ENCODE peak calls at places on chromosomes 16 and 17, in eight cellular contexts. A is tibial nerve, H is body of pancreas, Q is transverse colon, G is endothelial cell of umbilical vein, W is stomach, U is ovary, Z is K562. P is an unnamed sample.
A peak's percentile ranks its signal among the peaks of the same experiment; 100 is the strongest.

GRCh38 chr17:43952724-43953666 is 745 bp downstream of the PYY start:
- DNase-seq in U (no peak), A (no peak), Q (no peak), W (no peak), H (no peak), G (no peak), Z (peak; percentile 90), P (no peak)

GRCh38 chr17:44906010-44906646 is 6.9 kb upstream of the EFTUD2 start:
- DNase-seq in U (no peak), Q (no peak), H (no peak), Z (no peak), A (no peak), W (no peak), G (peak; percentile 77), P (no peak)

GRCh38 chr16:81717662-81718189 is 61.4 kb upstream of the PLCG2 start:
- DNase-seq in W (no peak), H (no peak), U (no peak), G (peak; percentile 70), A (no peak), Z (no peak), Q (no peak), P (peak; percentile 44)

GRCh38 chr17:3335876-3336275 is 37.7 kb upstream of the OR3A1 start:
- DNase-seq in U (no peak), A (no peak), Q (no peak), H (no peak), W (no peak), G (no peak), Z (no peak), P (no peak)

GRCh38 chr17:50361561-50362480 is 11.2 kb downstream of the MRPL27 start:
- DNase-seq in H (peak; percentile 77), Z (peak; percentile 86), U (peak; percentile 59), Q (peak; percentile 66), A (no peak), W (peak; percentile 73), G (peak; percentile 61), P (no peak)

GRCh38 chr16:86786338-86786737 is 208.0 kb downstream of the FOXL1 start:
- DNase-seq in G (no peak), Z (no peak), H (no peak), A (no peak), Q (no peak), W (peak; percentile 9), U (no peak), P (no peak)

GRCh38 chr16:734208-734980 is 6.4 kb downstream of the CIAO3 start:
- DNase-seq in W (no peak), G (no peak), H (no peak), U (no peak), Z (no peak), Q (no peak), A (no peak), P (no peak)

GRCh38 chr17:38559025-38559879 is 46.5 kb downstream of the SRCIN1 start:
- DNase-seq in U (peak; percentile 94), A (peak; percentile 67), G (peak; percentile 27), W (peak; percentile 94), H (peak; percentile 95), Z (peak; percentile 96), Q (peak; percentile 94), P (peak; percentile 96)

GRCh38 chr16:67882374-67883145 is 2.1 kb upstream of the NRN1L start:
- DNase-seq in H (peak; percentile 34), W (no peak), A (no peak), G (no peak), Q (no peak), U (no peak), Z (no peak), P (peak; percentile 73)

GRCh38 chr17:71631483-71631882 is 489.3 kb upstream of the SOX9 start:
- DNase-seq in G (no peak), Q (no peak), W (no peak), H (no peak), A (no peak), Z (no peak), U (no peak), P (no peak)

GRCh38 chr17:79664925-79665738 is 54.3 kb upstream of the RBFOX3 start:
- DNase-seq in W (peak; percentile 93), Z (no peak), Q (peak; percentile 79), H (peak; percentile 88), A (peak; percentile 17), G (peak; percentile 48), U (peak; percentile 78), P (no peak)

GRCh38 chr16:11796227-11797165 is 562 bp downstream of the ZC3H7A start:
- DNase-seq in H (peak; percentile 69), Q (peak; percentile 68), Z (peak; percentile 69), W (peak; percentile 62), U (peak; percentile 76), G (peak; percentile 60), A (peak; percentile 40), P (peak; percentile 93)
- TF ChIP-seq POLR2A in H (peak; percentile 18), Q (peak; percentile 27), Z (peak; percentile 36), W (no peak), U (no peak), G (no peak), A (no peak), P (no peak)

GRCh38 chr17:70168979-70169706 is at the start of gene KCNJ2:
- DNase-seq in H (peak; percentile 85), A (peak; percentile 64), Q (peak; percentile 91), W (peak; percentile 92), G (peak; percentile 93), U (peak; percentile 86), Z (peak; percentile 88), P (peak; percentile 97)
- TF ChIP-seq POLR2A in H (peak; percentile 83), A (peak; percentile 40), Q (peak; percentile 95), W (no peak), G (peak; percentile 95), U (peak; percentile 56), Z (no peak), P (peak; percentile 47)

GRCh38 chr17:82228278-82228841 is 482 bp upstream of the SLC16A3 start:
- DNase-seq in G (peak; percentile 31), W (peak; percentile 72), U (no peak), Z (no peak), Q (peak; percentile 80), A (no peak), H (peak; percentile 28), P (peak; percentile 97)

GRCh38 chr17:82230627-82231311 is 1.9 kb downstream of the SLC16A3 start:
- DNase-seq in Q (peak; percentile 92), G (peak; percentile 75), Z (peak; percentile 93), W (peak; percentile 88), A (peak; percentile 78), H (peak; percentile 62), U (peak; percentile 87), P (peak; percentile 95)

GRCh38 chr17:82229686-82230626 is 1.1 kb downstream of the SLC16A3 start:
- DNase-seq in A (no peak), U (peak; percentile 36), G (peak; percentile 31), Z (no peak), H (no peak), W (no peak), Q (peak; percentile 27), P (peak; percentile 87)

GRCh38 chr17:82227629-82228277 is 1.1 kb upstream of the SLC16A3 start:
- DNase-seq in G (no peak), Z (no peak), Q (no peak), H (no peak), A (no peak), W (no peak), U (no peak), P (peak; percentile 86)

DNA sequence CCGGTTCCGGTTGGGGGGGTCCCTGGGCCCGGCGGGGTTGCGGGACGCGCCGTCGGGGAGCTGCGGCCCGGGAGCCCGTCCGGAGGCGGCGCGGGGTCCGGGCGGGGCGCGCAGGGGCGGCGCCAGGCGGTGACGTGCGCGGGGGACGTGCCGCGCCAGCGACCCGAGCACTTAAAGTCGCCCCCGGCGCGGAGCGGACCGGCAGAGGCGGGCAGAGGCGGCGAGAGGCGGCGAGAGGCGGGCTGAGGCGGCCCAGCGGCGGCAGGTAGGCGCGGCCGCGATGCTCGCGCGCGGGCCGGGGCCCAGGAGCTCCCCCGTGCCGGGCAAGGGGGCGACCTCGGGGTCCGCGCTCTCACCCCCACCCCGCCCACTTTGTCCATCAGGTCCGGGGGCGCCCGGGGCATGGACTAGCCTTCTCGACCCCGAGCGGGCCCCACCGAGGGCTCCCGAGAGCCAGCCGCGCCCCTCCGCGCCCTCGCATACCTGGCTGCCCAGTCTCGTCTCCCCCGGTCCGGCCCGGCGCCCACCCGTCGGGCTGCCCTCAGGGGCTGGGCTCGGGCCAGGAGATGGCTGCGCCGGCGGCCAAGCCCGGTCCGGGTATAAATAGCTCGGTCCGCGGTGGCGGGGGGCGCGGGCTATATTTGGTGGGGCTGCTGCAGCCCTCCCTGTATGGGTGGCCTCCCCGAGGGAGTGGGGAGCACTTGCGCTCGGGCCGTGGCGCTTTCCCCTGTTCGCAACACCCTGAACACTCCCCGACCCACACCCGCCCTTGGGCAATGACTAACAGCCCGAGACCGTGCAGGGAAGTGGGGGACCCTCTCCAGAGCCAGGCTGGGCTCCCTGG is at the start of gene SLC16A3:
- DNase-seq in Q (peak; percentile 78), U (peak; percentile 42), H (peak; percentile 20), Z (no peak), A (no peak), G (peak; percentile 51), W (peak; percentile 76), P (peak; percentile 95)
- TF ChIP-seq POLR2A in Q (peak; percentile 32), U (peak; percentile 21), H (peak; percentile 7), Z (no peak), A (peak; percentile 46), G (peak; percentile 99), W (no peak), P (peak; percentile 73)

GRCh38 chr16:2214721-2214970 is at the start of gene PGP:
- DNase-seq in Q (no peak), W (no peak), H (no peak), G (no peak), Z (no peak), U (no peak), A (no peak), P (no peak)

GRCh38 chr16:2211923-2212347 is 1.3 kb upstream of the BRICD5 start:
- DNase-seq in Z (no peak), U (no peak), H (no peak), G (no peak), A (no peak), Q (no peak), W (no peak), P (no peak)

GRCh38 chr16:2210386-2211365 is at the start of gene BRICD5:
- DNase-seq in U (no peak), G (no peak), H (no peak), A (no peak), W (no peak), Q (no peak), Z (no peak), P (no peak)

GRCh38 chr16:2213817-2214720 is 571 bp downstream of the PGP start:
- DNase-seq in G (peak; percentile 34), A (no peak), Z (no peak), Q (no peak), H (no peak), W (no peak), U (no peak), P (peak; percentile 84)

DNA sequence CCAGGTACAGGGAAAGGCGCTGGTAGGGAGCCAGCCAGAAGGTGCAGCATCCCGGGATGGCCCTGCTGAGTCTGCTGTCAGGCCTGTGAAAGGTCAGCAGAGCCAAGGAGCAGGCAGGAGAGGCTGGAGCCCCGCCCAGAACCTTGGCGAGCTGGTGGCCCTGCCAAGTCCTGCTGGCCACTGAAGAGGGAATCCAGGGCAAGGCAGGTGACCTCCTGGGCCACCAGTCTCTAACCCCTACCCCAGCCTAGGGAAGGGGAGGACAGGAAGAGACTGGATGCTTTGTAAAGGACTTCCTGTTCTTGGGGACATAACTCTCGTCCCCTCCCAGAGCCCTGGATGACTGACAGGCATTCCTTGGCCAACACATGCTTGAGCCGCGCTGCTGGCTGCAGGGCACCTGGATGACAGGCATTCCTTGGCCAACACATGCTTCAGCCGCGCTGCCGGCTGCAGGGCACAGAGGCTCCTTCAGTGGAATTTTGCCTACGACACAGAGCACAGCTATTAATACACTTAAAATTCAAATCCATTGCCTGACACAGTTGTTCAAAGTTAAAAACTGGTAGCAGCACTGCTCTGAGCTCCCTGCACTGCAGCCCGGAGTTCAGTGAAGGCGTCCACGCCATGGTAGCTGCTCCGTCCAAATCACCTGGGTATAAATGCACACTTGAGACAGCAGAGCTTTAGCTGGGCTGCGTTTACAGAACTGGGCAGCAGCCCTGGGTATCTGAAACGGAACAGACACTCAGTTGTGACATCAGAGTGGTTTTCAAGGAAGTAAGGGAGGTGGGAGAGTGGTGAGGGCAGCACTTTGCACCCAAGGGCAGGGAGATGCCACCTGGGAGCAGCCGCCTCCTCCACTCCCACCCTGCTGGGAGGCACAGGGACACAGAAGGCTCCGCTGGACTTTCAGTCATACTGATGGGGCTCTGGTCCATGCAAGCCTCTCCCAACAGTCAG is 2.0 kb upstream of the BRICD5 start:
- DNase-seq in G (no peak), Z (no peak), H (peak; percentile 84), U (no peak), W (peak; percentile 60), Q (no peak), A (no peak), P (no peak)
- TF ChIP-seq POLR2A in G (peak; percentile 23), Z (peak; percentile 50), H (peak; percentile 13), U (no peak), W (no peak), Q (no peak), A (no peak), P (no peak)

P was measured in spleen.